ENCODE peak calls at places on chromosomes 11 and 22, in seven cellular contexts. M is spleen, X is GM12891, N is GM12878, S is stomach, H is GM12892, Z is upper lobe of left lung. U is an unnamed sample.

GRCh38 chr11:19832166-19832750 is 119.6 kb downstream of the NAV2 start:
- DNase-seq in S (no peak), N (no peak), M (no peak), X (no peak), Z (no peak), H (no peak), U (no peak)

GRCh38 chr22:46936378-46936916 is 174.0 kb downstream of the TBC1D22A start:
- DNase-seq in S (no peak), M (no peak), N (no peak), X (no peak), H (no peak), Z (no peak), U (no peak)

GRCh38 chr11:124311677-124312076 is 2.1 kb downstream of the OR8D1 start:
- DNase-seq in H (no peak), Z (no peak), M (no peak), S (no peak), N (no peak), X (no peak), U (no peak)

GRCh38 chr22:23305321-23305910 is 125.1 kb downstream of the BCR start:
- DNase-seq in S (no peak), X (no peak), N (no peak), M (peak; percentile 67), H (no peak), Z (no peak), U (no peak)

GRCh38 chr11:94740083-94740974 is 27.8 kb upstream of the AMOTL1 start:
- DNase-seq in H (peak; percentile 22), N (no peak), S (no peak), Z (no peak), M (no peak), X (peak; percentile 35), U (no peak)

GRCh38 chr11:72591785-72592490 is 82.3 kb downstream of the PDE2A start:
- DNase-seq in S (no peak), M (no peak), X (no peak), N (no peak), Z (no peak), H (no peak), U (no peak)

GRCh38 chr11:107859459-107860239 is 1.1 kb upstream of the SLC35F2 start:
- DNase-seq in X (no peak), S (peak; percentile 53), M (peak; percentile 87), N (peak; percentile 63), Z (peak; percentile 33), H (no peak), U (peak; percentile 37)

GRCh38 chr11:112455791-112456190 is 195.1 kb upstream of the PLET1 start:
- DNase-seq in H (no peak), S (no peak), N (no peak), M (no peak), Z (no peak), X (no peak), U (no peak)

GRCh38 chr11:120108154-120108784 is 29.6 kb downstream of the TRIM29 start:
- DNase-seq in M (peak; percentile 88), H (peak; percentile 88), X (peak; percentile 90), S (peak; percentile 80), N (no peak), Z (peak; percentile 64), U (no peak)
- TF ChIP-seq POLR2A in M (no peak), H (no peak), X (no peak), S (no peak), N (no peak), Z (no peak), U (no peak)

GRCh38 chr22:30290679-30291333 is 1.5 kb upstream of the CASTOR1 start:
- DNase-seq in S (peak; percentile 91), M (peak; percentile 87), Z (peak; percentile 94), H (no peak), X (no peak), N (no peak), U (no peak)
- TF ChIP-seq POLR2AphosphoS5 in S (peak; percentile 96), M (peak; percentile 89), Z (peak; percentile 99), H (peak; percentile 30), X (no peak), N (no peak), U (no peak)

GRCh38 chr22:41234815-41235687 is 5.7 kb downstream of the CHADL start:
- DNase-seq in M (no peak), X (no peak), S (no peak), H (no peak), N (no peak), Z (no peak), U (no peak)

GRCh38 chr22:41239443-41240128 is 1.1 kb downstream of the CHADL start:
- DNase-seq in Z (no peak), S (no peak), H (no peak), X (no peak), M (no peak), N (no peak), U (no peak)

GRCh38 chr22:41238570-41239442 is 1.9 kb downstream of the CHADL start:
- DNase-seq in X (no peak), M (no peak), Z (no peak), N (no peak), S (peak; percentile 63), H (no peak), U (no peak)

GRCh38 chr22:41237707-41238569 is 2.8 kb downstream of the CHADL start:
- DNase-seq in Z (peak; percentile 88), N (peak; percentile 21), M (peak; percentile 97), S (peak; percentile 88), X (peak; percentile 97), H (peak; percentile 94), U (no peak)

GRCh38 chr22:41237036-41237706 is 3.6 kb downstream of the CHADL start:
- DNase-seq in S (no peak), N (no peak), Z (no peak), H (no peak), M (no peak), X (no peak), U (no peak)
- TF ChIP-seq POLR2A in S (no peak), N (no peak), Z (no peak), H (no peak), M (no peak), X (no peak), U (no peak)

GRCh38 chr11:74754507-74755255 is 6.0 kb downstream of the RNF169 start:
- DNase-seq in M (no peak), H (no peak), Z (no peak), X (no peak), N (peak; percentile 20), S (no peak), U (no peak)
- TF ChIP-seq POLR2AphosphoS5 in M (no peak), H (no peak), Z (peak; percentile 57), X (no peak), N (no peak), S (peak; percentile 45), U (no peak)

GRCh38 chr11:121393855-121394254 is 58.3 kb upstream of the SORL1 start:
- DNase-seq in Z (no peak), X (no peak), S (no peak), M (no peak), H (no peak), N (no peak), U (no peak)
- TF ChIP-seq POLR2A in Z (no peak), X (no peak), S (no peak), M (no peak), H (no peak), N (no peak), U (no peak)

GRCh38 chr11:613369-613968 is 2.3 kb downstream of the IRF7 start:
- DNase-seq in Z (peak; percentile 90), N (no peak), M (peak; percentile 93), H (peak; percentile 74), X (peak; percentile 72), S (peak; percentile 86), U (peak; percentile 59)
- TF ChIP-seq POLR2AphosphoS5 in Z (no peak), N (peak; percentile 66), M (peak; percentile 19), H (peak; percentile 73), X (peak; percentile 35), S (no peak), U (peak; percentile 5)

GRCh38 chr11:29017941-29018340 is 909.8 kb downstream of the METTL15 start:
- DNase-seq in X (no peak), N (no peak), H (no peak), M (no peak), S (no peak), Z (no peak), U (no peak)

GRCh38 chr11:29024386-29024785 is 916.2 kb downstream of the METTL15 start:
- DNase-seq in N (no peak), H (no peak), M (no peak), S (no peak), X (no peak), Z (no peak), U (no peak)

GRCh38 chr11:29022676-29023075 is 914.5 kb downstream of the METTL15 start:
- DNase-seq in H (no peak), X (no peak), N (no peak), Z (no peak), S (no peak), M (no peak), U (no peak)

GRCh38 chr11:29018631-29019030 is 910.4 kb downstream of the METTL15 start:
- DNase-seq in H (no peak), X (no peak), M (no peak), S (no peak), N (no peak), Z (no peak), U (no peak)

DNA sequence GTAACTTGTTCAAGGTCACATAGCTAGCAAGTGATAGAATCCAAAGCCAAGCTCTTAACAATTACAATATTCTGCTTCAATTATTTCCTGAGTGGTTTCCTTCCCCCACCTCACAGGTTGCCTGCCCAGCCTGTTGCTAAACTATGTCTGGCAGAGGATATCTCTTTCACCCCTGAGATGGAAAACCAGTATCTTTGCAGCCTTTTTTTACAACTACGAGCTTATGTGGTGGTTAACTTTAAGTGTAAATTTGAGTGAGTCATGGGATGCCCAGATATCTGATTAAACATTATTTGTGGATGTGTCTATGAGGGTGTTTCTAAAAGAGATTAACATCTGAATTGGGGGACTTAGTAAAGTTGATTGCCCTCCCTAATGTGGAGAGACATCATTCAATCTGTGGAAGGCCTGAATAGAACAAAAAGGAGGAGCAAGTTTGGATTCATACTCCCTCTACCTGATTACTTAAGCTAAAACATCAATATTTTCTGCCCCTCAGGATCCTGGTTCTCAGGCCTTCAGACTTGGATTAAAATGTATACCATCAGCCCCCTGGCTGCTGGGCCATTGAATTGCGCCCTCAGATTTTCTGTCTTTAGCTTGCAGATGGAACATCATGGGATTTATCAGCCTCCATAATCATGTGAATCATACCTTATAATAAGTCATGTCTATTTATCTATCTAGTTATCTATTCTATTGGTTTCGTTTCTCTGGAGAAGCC is 911.9 kb downstream of the METTL15 start:
- DNase-seq in M (no peak), H (no peak), N (no peak), S (no peak), Z (no peak), X (no peak), U (peak; percentile 29)
- TF ChIP-seq POLR2A in M (no peak), H (no peak), N (no peak), S (no peak), Z (no peak), X (no peak), U (no peak)

DNA sequence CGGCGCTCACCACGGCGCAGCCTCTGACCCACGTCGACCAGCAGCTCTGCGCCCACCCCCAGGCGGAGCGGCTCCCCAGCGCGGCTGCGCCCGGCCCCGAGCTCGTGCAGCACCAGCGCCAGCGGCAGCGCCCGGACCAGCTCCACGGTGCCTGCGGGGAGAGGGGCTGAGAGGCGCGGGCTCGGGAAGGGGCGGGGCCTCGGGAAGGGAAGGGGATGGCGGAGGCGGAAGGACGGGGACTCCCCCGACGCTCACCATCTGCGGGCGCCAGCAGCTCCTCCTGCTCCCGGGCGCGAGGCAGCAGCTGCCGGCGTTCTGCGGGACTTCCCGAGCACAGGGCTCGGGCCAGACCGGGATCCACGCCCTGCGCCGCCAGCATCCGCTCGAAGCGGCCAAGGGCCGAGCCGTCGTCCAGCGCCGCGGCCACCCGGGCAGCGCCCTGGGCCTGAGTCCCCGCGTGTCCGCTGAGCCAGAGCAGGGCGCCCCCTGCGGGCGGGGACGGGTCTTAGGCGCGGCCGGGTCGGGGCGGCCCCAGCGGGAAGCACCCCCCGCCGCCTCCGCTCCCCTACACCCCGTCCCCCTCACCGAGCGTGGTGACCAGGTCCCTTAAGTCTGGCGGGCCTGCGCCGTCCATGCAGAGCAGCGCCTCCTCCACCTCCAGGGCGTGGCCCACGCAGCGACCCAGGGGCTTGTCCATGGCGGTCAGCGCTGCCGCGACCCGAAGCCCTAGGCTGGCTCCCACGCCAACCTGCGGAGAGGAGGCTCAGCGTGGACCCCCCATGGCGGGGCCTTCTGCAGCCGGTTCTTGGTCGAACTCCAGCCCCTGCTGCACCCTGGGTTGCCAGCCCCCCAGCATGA is 822 bp upstream of the SCO2 start:
- DNase-seq in H (peak; percentile 85), N (no peak), Z (peak; percentile 84), M (peak; percentile 98), S (peak; percentile 83), X (peak; percentile 84), U (no peak)
- TF ChIP-seq POLR2AphosphoS5 in H (no peak), N (peak; percentile 61), Z (peak; percentile 71), M (no peak), S (peak; percentile 36), X (peak; percentile 68), U (peak; percentile 51)

U was measured in HCT116.